ENCODE peak calls at places on chromosome 11, in eight cellular contexts. F, W, Q, L, A, J, D and Y are unnamed samples.
A peak's percentile ranks its signal among the peaks of the same experiment; 100 is the strongest.

GRCh38 chr11:70737816-70738630 is 339.7 kb downstream of the CTTN start:
- DNase-seq in J (no peak), F (no peak), Q (no peak), W (no peak), D (no peak), L (no peak), A (no peak), Y (no peak)

GRCh38 chr11:125079151-125079877 is 16.2 kb downstream of the SLC37A2 start:
- DNase-seq in L (no peak), D (peak; percentile 33), J (no peak), F (no peak), W (no peak), Q (no peak), A (no peak), Y (no peak)

GRCh38 chr11:61968758-61969390 is 1.4 kb upstream of the FTH1 start:
- DNase-seq in A (no peak), J (no peak), L (no peak), W (no peak), Q (no peak), F (no peak), D (peak; percentile 36), Y (no peak)

GRCh38 chr11:77372736-77373135 is 71.2 kb upstream of the GDPD4 start:
- DNase-seq in D (no peak), W (no peak), A (no peak), Q (no peak), F (no peak), L (no peak), J (no peak), Y (no peak)

GRCh38 chr11:1690167-1691026 is 6.6 kb upstream of the KRTAP5-6 start:
- DNase-seq in Q (no peak), L (no peak), J (no peak), W (no peak), F (no peak), D (no peak), A (no peak), Y (no peak)

GRCh38 chr11:76772100-76772782 is 10.9 kb upstream of the TSKU start:
- DNase-seq in L (no peak), A (no peak), F (no peak), J (no peak), D (no peak), Q (no peak), W (no peak), Y (no peak)

GRCh38 chr11:862704-863388 is 20.2 kb downstream of the TSPAN4 start:
- DNase-seq in W (no peak), A (no peak), F (no peak), J (no peak), L (no peak), Q (no peak), D (no peak), Y (no peak)

GRCh38 chr11:61917043-61917356 is 366 bp downstream of the RAB3IL1 start:
- DNase-seq in J (no peak), W (no peak), D (no peak), A (no peak), F (no peak), L (no peak), Q (no peak), Y (no peak)

GRCh38 chr11:95085117-95085825 is 4.4 kb upstream of the ENDOD1 start:
- DNase-seq in L (no peak), W (no peak), F (no peak), D (no peak), Q (no peak), A (no peak), J (no peak), Y (no peak)

GRCh38 chr11:110019659-110020058 is 73.5 kb upstream of the ZC3H12C start:
- DNase-seq in J (no peak), L (no peak), W (no peak), A (no peak), Q (no peak), D (no peak), F (no peak), Y (no peak)

GRCh38 chr11:116301141-116301540 is 471.6 kb downstream of the BUD13 start:
- DNase-seq in L (no peak), D (no peak), A (no peak), J (no peak), W (no peak), F (no peak), Q (no peak), Y (no peak)

GRCh38 chr11:60875366-60875720 is 8.0 kb downstream of the ZP1 start:
- DNase-seq in W (no peak), F (no peak), L (no peak), J (no peak), Q (no peak), A (no peak), D (no peak), Y (no peak)

GRCh38 chr11:15941206-15941770 is 415.1 kb downstream of the SOX6 start:
- DNase-seq in F (no peak), W (no peak), L (peak; percentile 46), J (no peak), A (no peak), D (no peak), Q (no peak), Y (no peak)